ENCODE peak calls at places on chromosome 12, in four cellular contexts. V, G, B and P are unnamed samples.

GRCh38 chr12:98478606-98479005 is 36.8 kb upstream of the TMPO start:
- DNase-seq in G (no peak), V (no peak), B (no peak), P (no peak)

GRCh38 chr12:2057041-2057792 is 4.4 kb downstream of the CACNA1C start:
- DNase-seq in G (peak), V (peak), B (peak), P (no peak)

GRCh38 chr12:42091769-42092168 is 52.9 kb downstream of the GXYLT1 start:
- DNase-seq in G (no peak), B (no peak), V (no peak), P (no peak)

GRCh38 chr12:56931474-56931978 is 2.7 kb downstream of the SDR9C7 start:
- DNase-seq in G (peak), V (no peak), B (peak), P (no peak)

GRCh38 chr12:77751939-77752338 is 78.8 kb upstream of the NAV3 start:
- DNase-seq in G (no peak), B (no peak), V (peak), P (no peak)

GRCh38 chr12:47235258-47236040 is 155.7 kb upstream of the AMIGO2 start:
- DNase-seq in G (no peak), B (no peak), V (no peak), P (no peak)

GRCh38 chr12:103884316-103884715 is 43.3 kb upstream of the NT5DC3 start:
- DNase-seq in G (peak), B (no peak), V (peak), P (no peak)

GRCh38 chr12:106892075-106892474 is 63.6 kb upstream of the TMEM263 start:
- DNase-seq in V (no peak), B (no peak), G (peak), P (no peak)

GRCh38 chr12:9347328-9348127 is 139.3 kb upstream of the PZP start:
- DNase-seq in B (no peak), G (no peak), V (no peak), P (no peak)

GRCh38 chr12:104434129-104434528 is 22.6 kb upstream of the CHST11 start:
- DNase-seq in G (no peak), B (no peak), V (no peak), P (no peak)

GRCh38 chr12:122609696-122610095 is 82.6 kb downstream of the KNTC1 start:
- DNase-seq in B (no peak), V (no peak), G (no peak), P (no peak)

GRCh38 chr12:4825139-4825858 is 84.4 kb upstream of the KCNA1 start:
- DNase-seq in B (no peak), V (no peak), G (no peak), P (no peak)

GRCh38 chr12:110853856-110854255 is 7.1 kb downstream of the CCDC63 start:
- DNase-seq in G (peak), V (no peak), B (peak), P (no peak)

GRCh38 chr12:64609543-64610091 is 678 bp upstream of the RASSF3 start:
- DNase-seq in G (no peak), B (no peak), V (no peak), P (no peak)

GRCh38 chr12:82596484-82596883 is 90.2 kb upstream of the TMTC2 start:
- DNase-seq in B (no peak), G (no peak), V (no peak), P (no peak)

GRCh38 chr12:48197967-48198618 is 5.0 kb downstream of the OR10AD1 start:
- DNase-seq in V (peak), B (peak), G (peak), P (peak)

GRCh38 chr12:15276088-15276698 is 46.1 kb upstream of the PTPRO start:
- DNase-seq in B (peak), V (no peak), G (peak), P (no peak)

GRCh38 chr12:87467893-87468292 is 561.3 kb downstream of the C12orf50 start:
- DNase-seq in V (no peak), B (peak), G (no peak), P (no peak)

GRCh38 chr12:34373926-34374325 is 351.6 kb downstream of the ALG10 start:
- DNase-seq in B (no peak), V (no peak), G (no peak), P (no peak)

GRCh38 chr12:42568952-42569916 is 20.3 kb downstream of the PRICKLE1 start:
- DNase-seq in V (peak), G (peak), B (no peak), P (no peak)

GRCh38 chr12:90149453-90149852 is 440.8 kb upstream of the ATP2B1 start:
- DNase-seq in B (no peak), V (no peak), G (no peak), P (no peak)

GRCh38 chr12:104695453-104696148 is 238.9 kb downstream of the CHST11 start:
- DNase-seq in B (no peak), G (no peak), V (peak), P (peak)

GRCh38 chr12:22797686-22798085 is 172.7 kb downstream of the ETNK1 start:
- DNase-seq in B (no peak), G (peak), V (no peak), P (no peak)

GRCh38 chr12:6953417-6954315 is 2.5 kb downstream of the PTPN6 start:
- DNase-seq in B (peak), G (peak), V (no peak), P (no peak)

GRCh38 chr12:16573652-16574077 is 32.3 kb downstream of the LMO3 start:
- DNase-seq in B (no peak), V (no peak), G (peak), P (no peak)

GRCh38 chr12:44717612-44718011 is 158.5 kb downstream of the NELL2 start:
- DNase-seq in G (no peak), B (no peak), V (no peak), P (no peak)

GRCh38 chr12:52215587-52216031 is 17.4 kb upstream of the KRT7 start:
- DNase-seq in G (no peak), B (peak), V (no peak), P (peak)

GRCh38 chr12:72075891-72076557 is 137.4 kb downstream of the TPH2 start:
- DNase-seq in G (no peak), V (no peak), B (peak), P (no peak)

GRCh38 chr12:68137278-68137930 is 22.1 kb downstream of the IFNG start:
- DNase-seq in B (no peak), V (no peak), G (no peak), P (no peak)

GRCh38 chr12:121740847-121741246 is 28.3 kb downstream of the TMEM120B start:
- DNase-seq in B (no peak), V (no peak), G (no peak), P (no peak)

GRCh38 chr12:95790912-95791849 is 617 bp upstream of the NTN4 start:
- DNase-seq in G (peak), B (peak), V (no peak), P (no peak)

GRCh38 chr12:94204647-94205247 is 56.4 kb downstream of the PLXNC1 start:
- DNase-seq in B (no peak), G (no peak), V (no peak), P (no peak)